ENCODE peak calls at places on chromosomes 6 and 20, in nine cellular contexts. M, Q, N, R, S, Z, X, C and O are unnamed samples.

GRCh38 chr6:20709451-20709850 is 175.2 kb downstream of the CDKAL1 start:
- DNase-seq in M (no peak), Q (no peak), N (no peak), R (no peak), S (no peak), Z (no peak), X (no peak), C (peak; percentile 35), O (peak; percentile 37)

GRCh38 chr6:32118782-32119628 is 9.0 kb downstream of the ATF6B start:
- DNase-seq in M (peak; percentile 88), Q (peak; percentile 91), N (peak; percentile 90), R (peak; percentile 82), S (peak; percentile 86), Z (peak; percentile 90), X (peak; percentile 96), C (peak; percentile 95), O (peak; percentile 68)

GRCh38 chr6:158185729-158186456 is 17.7 kb downstream of the GTF2H5 start:
- DNase-seq in M (peak; percentile 36), Q (no peak), N (no peak), R (no peak), S (no peak), Z (no peak), X (no peak), C (peak; percentile 38), O (peak; percentile 71)

GRCh38 chr20:25051386-25052155 is 6.4 kb downstream of the ACSS1 start:
- DNase-seq in M (no peak), Q (no peak), N (peak; percentile 5), R (no peak), S (no peak), Z (peak; percentile 25), X (peak; percentile 46), C (no peak), O (no peak)

GRCh38 chr6:15338462-15338861 is 92.6 kb downstream of the JARID2 start:
- DNase-seq in M (no peak), Q (no peak), N (no peak), R (no peak), S (no peak), Z (no peak), X (no peak), C (no peak), O (no peak)

GRCh38 chr6:40778186-40778585 is 191.0 kb upstream of the LRFN2 start:
- DNase-seq in M (no peak), Q (no peak), N (no peak), R (no peak), S (no peak), Z (no peak), X (no peak), C (no peak), O (peak; percentile 70)

GRCh38 chr6:81814365-81815109 is 62.1 kb upstream of the TENT5A start:
- DNase-seq in M (peak; percentile 14), Q (no peak), N (no peak), R (no peak), S (no peak), Z (no peak), X (no peak), C (peak; percentile 34), O (peak; percentile 44)

GRCh38 chr6:20021795-20022194 is 184.6 kb downstream of the ID4 start:
- DNase-seq in M (no peak), Q (no peak), N (no peak), R (no peak), S (no peak), Z (no peak), X (no peak), C (no peak), O (no peak)

GRCh38 chr6:47303861-47304260 is 5.8 kb downstream of the TNFRSF21 start:
- DNase-seq in M (no peak), Q (no peak), N (no peak), R (no peak), S (no peak), Z (no peak), X (no peak), C (no peak), O (no peak)

GRCh38 chr6:122780114-122780513 is 598 bp downstream of the FABP7 start:
- DNase-seq in M (no peak), Q (no peak), N (no peak), R (no peak), S (peak; percentile 23), Z (no peak), X (no peak), C (no peak), O (no peak)

GRCh38 chr6:122775975-122776374 is 3.5 kb upstream of the FABP7 start:
- DNase-seq in M (no peak), Q (no peak), N (no peak), R (no peak), S (no peak), Z (no peak), X (no peak), C (no peak), O (no peak)

GRCh38 chr6:122778961-122779671 is 400 bp upstream of the FABP7 start:
- DNase-seq in M (no peak), Q (no peak), N (no peak), R (no peak), S (peak; percentile 67), Z (no peak), X (no peak), C (no peak), O (no peak)

GRCh38 chr6:122779672-122780066 is at the start of gene FABP7:
- DNase-seq in M (no peak), Q (no peak), N (no peak), R (no peak), S (peak; percentile 3), Z (no peak), X (no peak), C (no peak), O (no peak)

GRCh38 chr6:122778334-122778733 is 1.2 kb upstream of the FABP7 start:
- DNase-seq in M (no peak), Q (no peak), N (no peak), R (no peak), S (no peak), Z (no peak), X (no peak), C (no peak), O (no peak)
- H3K4me3 ChIP-seq in M (no peak overlapping the region), Q (no peak overlapping the region), N (no peak overlapping the region), R (no peak overlapping the region), S (no peak overlapping the region), Z (no peak overlapping the region), X (no peak overlapping the region), C (no peak overlapping the region), O (no peak overlapping the region)

GRCh38 chr6:6785163-6785521 is 196.6 kb downstream of the LY86 start:
- DNase-seq in M (no peak), Q (no peak), N (no peak), R (no peak), S (no peak), Z (no peak), X (no peak), C (peak; percentile 14), O (no peak)

GRCh38 chr6:6784514-6785162 is 196.1 kb downstream of the LY86 start:
- DNase-seq in M (no peak), Q (no peak), N (no peak), R (no peak), S (no peak), Z (no peak), X (no peak), C (peak; percentile 8), O (no peak)

GRCh38 chr6:6790393-6790792 is 201.9 kb downstream of the LY86 start:
- DNase-seq in M (no peak), Q (no peak), N (no peak), R (no peak), S (no peak), Z (no peak), X (no peak), C (no peak), O (no peak)

GRCh38 chr6:6790891-6791290 is 202.4 kb downstream of the LY86 start:
- DNase-seq in M (no peak), Q (no peak), N (peak; percentile 32), R (no peak), S (no peak), Z (no peak), X (no peak), C (no peak), O (peak; percentile 93)

DNA sequence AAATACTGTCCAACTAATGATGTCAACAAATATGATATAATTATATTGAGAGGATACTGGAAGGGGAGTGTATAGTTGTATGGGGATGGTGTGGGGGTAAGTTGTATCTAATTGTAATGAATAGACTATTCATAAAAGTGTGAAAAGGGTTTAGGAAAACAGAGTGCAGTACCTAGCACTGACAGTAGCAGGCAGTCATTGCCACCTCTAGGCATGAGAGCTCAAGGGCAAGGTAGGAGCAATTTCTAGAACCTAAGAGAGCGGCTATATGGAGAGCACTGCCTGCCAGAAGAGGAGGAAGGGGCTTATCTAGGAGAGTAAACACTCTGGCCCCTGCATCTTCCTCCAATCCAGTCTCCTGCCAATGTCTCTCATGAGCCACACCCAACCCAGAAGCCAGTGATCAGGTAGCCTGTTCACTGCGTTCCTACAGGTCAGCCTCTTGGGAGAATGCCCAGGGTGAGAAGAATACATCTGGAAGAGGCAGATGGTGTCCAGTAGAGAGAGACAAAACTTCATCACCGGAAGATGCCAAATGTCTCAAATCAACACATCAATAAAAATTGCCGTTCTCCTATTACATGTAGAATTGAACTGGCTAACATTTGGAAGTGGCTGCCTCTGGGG is 200.0 kb downstream of the LY86 start:
- DNase-seq in M (no peak), Q (no peak), N (peak; percentile 41), R (peak; percentile 12), S (no peak), Z (peak; percentile 27), X (no peak), C (peak; percentile 14), O (peak; percentile 25)
- TF ChIP-seq CTCF in M (peak; percentile 63), Q (peak; percentile 62), N (peak; percentile 63), R (peak; percentile 66), S (peak; percentile 67), Z (peak; percentile 45), X (no peak), C (peak; percentile 70), O (peak; percentile 72)

GRCh38 chr6:140083375-140083774 is 708.9 kb upstream of the CITED2 start:
- DNase-seq in M (no peak), Q (no peak), N (no peak), R (no peak), S (no peak), Z (no peak), X (no peak), C (no peak), O (peak; percentile 71)
- H3K4me3 ChIP-seq in M (no peak overlapping the region), Q (no peak overlapping the region), N (no peak overlapping the region), R (no peak overlapping the region), S (no peak overlapping the region), Z (no peak overlapping the region), X (no peak overlapping the region), C (no peak overlapping the region), O (no peak overlapping the region)

GRCh38 chr6:42453649-42454427 is 2.1 kb upstream of the TRERF1 start:
- DNase-seq in M (peak; percentile 63), Q (no peak), N (peak; percentile 66), R (no peak), S (peak; percentile 82), Z (peak; percentile 54), X (peak; percentile 80), C (no peak), O (peak; percentile 29)

GRCh38 chr6:42451595-42452170 is at the start of gene TRERF1:
- DNase-seq in M (peak; percentile 88), Q (peak; percentile 72), N (peak; percentile 64), R (peak; percentile 88), S (peak; percentile 78), Z (peak; percentile 51), X (peak; percentile 85), C (peak; percentile 73), O (peak; percentile 67)

GRCh38 chr6:42452171-42453026 is 673 bp upstream of the TRERF1 start:
- DNase-seq in M (peak; percentile 87), Q (peak; percentile 81), N (peak; percentile 80), R (peak; percentile 88), S (peak; percentile 89), Z (peak; percentile 77), X (peak; percentile 93), C (peak; percentile 83), O (peak; percentile 51)

GRCh38 chr6:42454428-42454791 is 2.7 kb upstream of the TRERF1 start:
- DNase-seq in M (peak; percentile 76), Q (no peak), N (peak; percentile 36), R (no peak), S (peak; percentile 51), Z (peak; percentile 69), X (no peak), C (no peak), O (no peak)

GRCh38 chr6:42453027-42453648 is 1.4 kb upstream of the TRERF1 start:
- DNase-seq in M (peak; percentile 92), Q (peak; percentile 87), N (peak; percentile 87), R (peak; percentile 88), S (peak; percentile 96), Z (peak; percentile 85), X (peak; percentile 96), C (peak; percentile 92), O (peak; percentile 69)
- TF ChIP-seq CTCF in M (peak; percentile 8), Q (no peak), N (no peak), R (no peak), S (no peak), Z (no peak), X (no peak), C (no peak), O (no peak)